ENCODE peak calls at places on chromosomes 5 and 9, in four cellular contexts. A is Caco-2, Z is mucosa of descending colon, Q is tibial nerve. D is an unnamed sample.
A peak's percentile ranks its signal among the peaks of the same experiment; 100 is the strongest.

GRCh38 chr9:135075234-135076142 is 12.0 kb upstream of the OLFM1 start:
- DNase-seq in A (no peak), Z (no peak), Q (peak; percentile 41), D (no peak)

GRCh38 chr5:36279054-36279698 is 22.5 kb downstream of the RANBP3L start:
- DNase-seq in A (no peak), Z (no peak), Q (no peak), D (no peak)

GRCh38 chr5:1312206-1312605 is 17.3 kb upstream of the TERT start:
- DNase-seq in A (no peak), Z (no peak), Q (no peak), D (no peak)

GRCh38 chr5:74019923-74020322 is 393.9 kb downstream of the ARHGEF28 start:
- DNase-seq in A (no peak), Z (no peak), Q (no peak), D (no peak)

GRCh38 chr9:83800236-83801033 is 17.1 kb downstream of the GKAP1 start:
- DNase-seq in A (no peak), Z (no peak), Q (no peak), D (no peak)

GRCh38 chr5:17365756-17366155 is 132.3 kb upstream of the TAF11L2 start:
- DNase-seq in A (peak; percentile 27), Z (no peak), Q (no peak), D (peak; percentile 99)

GRCh38 chr9:94725293-94725692 is 1.2 kb upstream of the AOPEP start:
- DNase-seq in A (no peak), Z (no peak), Q (no peak), D (no peak)

GRCh38 chr5:135715267-135716050 is 119.0 kb upstream of the SLC25A48 start:
- DNase-seq in A (no peak), Z (no peak), Q (no peak), D (no peak)

GRCh38 chr9:78021692-78022091 is 9.9 kb downstream of the GNAQ start:
- DNase-seq in A (no peak), Z (peak; percentile 74), Q (no peak), D (no peak)

GRCh38 chr5:12704955-12705354 is 800.7 kb upstream of the CTNND2 start:
- DNase-seq in A (peak; percentile 7), Z (no peak), Q (no peak), D (no peak)

GRCh38 chr9:84397822-84398221 is 57.3 kb upstream of the SLC28A3 start:
- DNase-seq in A (no peak), Z (no peak), Q (no peak), D (no peak)

GRCh38 chr5:79628276-79628675 is 16.0 kb downstream of the TENT2 start:
- DNase-seq in A (no peak), Z (no peak), Q (no peak), D (no peak)

GRCh38 chr9:78909566-78909965 is 612.6 kb downstream of the PSAT1 start:
- DNase-seq in A (no peak), Z (no peak), Q (no peak), D (no peak)

GRCh38 chr9:117722108-117722761 is 18.0 kb downstream of the TLR4 start:
- DNase-seq in A (no peak), Z (no peak), Q (no peak), D (no peak)
- H3K4me1 ChIP-seq in A (no peaks in the 10 kb centered on the region), Z (peaks cover 8% of the 10 kb centered on the region), Q (peaks cover 10% of the 10 kb centered on the region), D (peaks cover 33% of the 10 kb centered on the region)

GRCh38 chr9:68498816-68499215 is 41.9 kb downstream of the TMEM252 start:
- DNase-seq in A (no peak), Z (no peak), Q (no peak), D (no peak)

GRCh38 chr9:68501159-68501506 is 39.5 kb downstream of the TMEM252 start:
- DNase-seq in A (no peak), Z (no peak), Q (no peak), D (no peak)

GRCh38 chr9:68502279-68502678 is 38.4 kb downstream of the TMEM252 start:
- DNase-seq in A (no peak), Z (no peak), Q (no peak), D (no peak)

GRCh38 chr9:68497629-68498028 is 43.1 kb downstream of the TMEM252 start:
- DNase-seq in A (no peak), Z (no peak), Q (no peak), D (no peak)

GRCh38 chr9:68500457-68501158 is 40.1 kb downstream of the TMEM252 start:
- DNase-seq in A (peak; percentile 6), Z (no peak), Q (no peak), D (peak; percentile 3)
- H3K4me1 ChIP-seq in A (no peaks in the 10 kb centered on the region), Z (peaks cover under 1% of the 10 kb centered on the region), Q (no peaks in the 10 kb centered on the region), D (no peaks in the 10 kb centered on the region)

GRCh38 chr9:137649553-137649952 is 30.7 kb downstream of the EHMT1 start:
- DNase-seq in A (no peak), Z (no peak), Q (no peak), D (no peak)

GRCh38 chr9:137646341-137646740 is 27.5 kb downstream of the EHMT1 start:
- DNase-seq in A (no peak), Z (no peak), Q (no peak), D (no peak)

GRCh38 chr9:137648396-137648795 is 29.6 kb downstream of the EHMT1 start:
- DNase-seq in A (no peak), Z (no peak), Q (no peak), D (no peak)

GRCh38 chr9:137645211-137645610 is 26.4 kb downstream of the EHMT1 start:
- DNase-seq in A (no peak), Z (no peak), Q (no peak), D (no peak)

DNA sequence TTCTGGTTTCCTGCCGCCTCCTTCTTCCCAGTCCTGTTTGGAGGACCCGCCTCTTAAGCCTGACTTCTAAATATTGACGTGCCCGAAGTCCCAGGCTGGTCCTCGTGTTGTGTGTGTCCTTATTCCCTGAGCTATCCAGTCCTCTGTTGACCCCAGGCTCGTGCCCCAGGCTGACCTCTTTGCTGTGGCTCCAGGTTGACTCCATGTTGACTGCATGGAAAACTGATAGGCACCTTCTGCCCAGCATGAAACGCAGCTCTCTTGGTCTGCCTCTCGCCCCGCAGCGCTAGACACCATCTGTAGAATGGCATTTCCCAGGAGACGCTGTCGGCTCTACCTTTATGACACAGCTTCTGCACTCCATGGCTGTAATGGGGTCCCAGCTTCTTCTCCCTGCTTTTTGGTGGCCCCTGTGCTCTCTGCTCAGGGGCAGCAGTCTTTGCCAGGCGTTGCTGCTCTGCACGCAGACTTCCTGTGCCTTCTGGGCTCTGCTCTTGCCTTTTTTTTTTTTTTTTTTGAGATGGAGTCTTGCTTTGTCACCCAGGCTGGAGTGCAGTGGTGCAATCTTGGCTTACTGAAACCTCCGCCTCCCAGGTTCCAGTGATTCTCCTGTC is 28.4 kb downstream of the EHMT1 start:
- DNase-seq in A (no peak), Z (no peak), Q (no peak), D (no peak)
- H3K4me1 ChIP-seq in A (no peaks in the 10 kb centered on the region), Z (no peaks in the 10 kb centered on the region), Q (no peaks in the 10 kb centered on the region), D (no peaks in the 10 kb centered on the region)

DNA sequence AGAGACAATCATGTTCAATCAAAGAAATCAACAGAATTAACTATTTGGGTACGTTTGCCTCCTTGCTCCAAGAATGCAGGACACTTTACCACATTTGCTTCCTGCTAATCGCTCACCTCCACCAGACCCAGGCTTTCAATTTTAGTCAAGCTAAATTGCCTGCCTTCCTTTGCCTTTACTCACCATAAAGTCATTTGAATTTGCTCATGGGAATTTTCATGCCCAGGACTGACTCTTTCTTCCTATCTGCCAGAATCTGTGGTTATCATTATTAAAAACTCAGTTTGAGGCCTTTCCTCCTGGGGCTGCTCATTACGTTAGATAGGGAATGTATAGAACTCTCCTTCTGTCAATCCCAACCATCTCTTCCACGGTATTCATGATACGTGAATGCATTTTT is 1935.3 kb upstream of the WWC1 start:
- DNase-seq in A (no peak), Z (no peak), Q (no peak), D (no peak)
- H3K4me1 ChIP-seq in A (peaks cover 19% of the 10 kb centered on the region), Z (no peaks in the 10 kb centered on the region), Q (no peaks in the 10 kb centered on the region), D (peaks cover 4% of the 10 kb centered on the region)

GRCh38 chr5:14036514-14036913 is 92.0 kb upstream of the DNAH5 start:
- DNase-seq in A (peak; percentile 32), Z (no peak), Q (no peak), D (no peak)

GRCh38 chr5:14034991-14035390 is 90.5 kb upstream of the DNAH5 start:
- DNase-seq in A (no peak), Z (no peak), Q (no peak), D (no peak)

GRCh38 chr5:14035859-14036440 is 91.5 kb upstream of the DNAH5 start:
- DNase-seq in A (peak; percentile 49), Z (no peak), Q (peak; percentile 7), D (peak; percentile 88)

GRCh38 chr5:14038341-14038959 is 94.0 kb upstream of the DNAH5 start:
- DNase-seq in A (no peak), Z (no peak), Q (no peak), D (peak; percentile 63)

GRCh38 chr5:14036947-14037346 is 92.5 kb upstream of the DNAH5 start:
- DNase-seq in A (no peak), Z (no peak), Q (no peak), D (no peak)
- H3K4me1 ChIP-seq in A (peaks cover 63% of the 10 kb centered on the region), Z (no peaks in the 10 kb centered on the region), Q (no peaks in the 10 kb centered on the region), D (peaks cover 64% of the 10 kb centered on the region)

DNA sequence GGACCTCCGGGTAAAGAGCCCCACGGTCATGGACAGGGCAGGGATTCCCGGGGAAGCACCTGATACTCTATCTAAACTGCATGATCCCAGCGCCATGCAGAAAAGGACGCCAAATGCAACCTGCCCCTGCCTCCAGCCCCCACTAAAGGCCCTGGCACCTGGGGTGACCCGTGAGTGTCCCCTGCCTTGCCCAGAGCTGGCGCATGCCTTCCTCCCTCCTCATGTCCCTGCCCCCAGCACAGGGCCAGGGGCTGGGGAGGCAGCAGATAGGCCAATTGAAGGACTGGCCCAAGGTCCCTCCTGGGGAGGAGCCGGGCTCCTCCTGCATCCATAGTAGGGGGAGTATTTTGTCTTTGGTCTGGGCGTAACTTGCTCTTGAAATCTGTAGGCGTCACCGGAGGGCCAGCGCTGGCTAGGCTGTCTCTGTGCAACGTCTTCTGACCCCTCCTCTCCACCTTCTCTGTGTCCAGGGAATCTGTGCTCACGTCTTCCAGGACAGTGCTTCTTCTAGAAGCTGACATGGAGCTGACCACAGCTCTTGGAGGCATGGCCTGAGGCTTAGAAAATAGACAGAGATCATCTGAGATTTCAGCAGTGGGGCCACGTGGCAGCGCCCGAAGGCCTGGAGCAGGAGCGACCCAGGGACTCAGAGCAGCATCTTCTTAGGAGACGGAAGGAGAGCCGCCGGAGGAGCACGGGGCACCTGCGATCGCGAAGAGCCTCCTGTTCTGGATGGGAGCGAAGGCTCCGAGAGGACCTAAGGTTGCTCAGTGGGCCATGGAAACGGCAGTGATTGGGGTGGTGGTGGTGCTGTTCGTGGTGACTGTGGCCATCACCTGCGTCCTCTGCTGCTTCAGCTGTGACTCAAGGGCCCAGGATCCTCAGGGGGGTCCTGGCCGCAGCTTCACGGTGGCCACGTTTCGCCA is 660 bp downstream of the SPAAR start:
- DNase-seq in A (no peak), Z (peak; percentile 57), Q (no peak), D (no peak)
- H3K4me1 ChIP-seq in A (peaks cover 34% of the 10 kb centered on the region), Z (peaks cover 61% of the 10 kb centered on the region), Q (peaks cover 57% of the 10 kb centered on the region), D (peaks cover 56% of the 10 kb centered on the region)

DNA sequence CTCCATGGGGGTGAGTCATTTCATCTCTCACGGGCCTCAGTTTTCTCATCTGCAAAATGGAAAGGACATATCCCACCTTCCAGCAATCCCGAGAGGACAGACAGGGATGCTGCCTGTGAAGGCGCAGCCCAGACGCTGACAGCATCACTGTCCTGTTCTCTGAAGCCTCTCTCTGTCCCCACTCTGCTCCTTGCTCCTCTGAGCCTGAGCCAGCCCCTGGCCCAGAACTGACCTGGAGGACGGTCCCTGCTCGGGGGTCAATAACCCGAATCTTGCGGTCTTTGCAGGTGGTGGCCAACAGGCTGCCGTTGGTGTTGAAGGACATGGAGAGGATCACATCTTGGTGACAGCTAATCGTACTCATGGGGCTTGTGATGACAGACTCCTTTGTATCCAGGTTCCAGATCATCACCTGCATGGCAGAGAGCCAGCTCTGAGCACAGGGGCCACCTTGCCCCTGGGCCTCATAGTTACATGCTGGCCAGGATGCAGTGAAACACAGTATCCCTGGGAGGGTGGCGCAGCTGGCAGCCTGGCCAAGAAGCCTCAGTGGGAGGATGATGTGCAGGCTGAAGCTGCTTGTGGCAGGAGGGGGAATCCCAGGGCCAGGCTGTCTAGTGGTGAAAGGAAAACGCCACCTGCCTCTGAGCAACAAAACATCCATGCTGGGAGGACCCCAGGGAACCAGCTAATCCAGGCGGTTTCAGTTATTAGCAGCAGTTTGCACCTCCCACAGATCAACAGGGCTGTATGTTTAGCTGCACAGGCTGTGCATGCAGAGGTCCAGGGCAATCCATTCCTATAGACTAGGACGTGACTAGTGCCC is 14.0 kb upstream of the TRIM14 start:
- DNase-seq in A (no peak), Z (no peak), Q (no peak), D (no peak)
- H3K4me1 ChIP-seq in A (no peaks in the 10 kb centered on the region), Z (no peaks in the 10 kb centered on the region), Q (no peaks in the 10 kb centered on the region), D (no peaks in the 10 kb centered on the region)